ENCODE peak calls at places on chromosome 18, in eight cellular contexts. H, B, E, C, X, T, V and Q are unnamed samples.

GRCh38 chr18:7303751-7304370 is 73.0 kb downstream of the LRRC30 start:
- DNase-seq in H (no peak), B (no peak), E (no peak), C (no peak), X (no peak), T (no peak), V (no peak), Q (no peak)

GRCh38 chr18:76564117-76564516 is 69.1 kb upstream of the ZNF516 start:
- DNase-seq in H (no peak), B (no peak), E (no peak), C (no peak), X (no peak), T (no peak), V (peak), Q (no peak)

GRCh38 chr18:68847219-68847860 is 49.5 kb downstream of the CCDC102B start:
- DNase-seq in H (no peak), B (peak), E (no peak), C (no peak), X (no peak), T (no peak), V (peak), Q (no peak)

GRCh38 chr18:22093731-22094374 is 75.5 kb upstream of the GATA6 start:
- DNase-seq in H (no peak), B (no peak), E (no peak), C (no peak), X (no peak), T (no peak), V (no peak), Q (no peak)

GRCh38 chr18:23356915-23357421 is 96.1 kb upstream of the RIOK3 start:
- DNase-seq in H (no peak), B (peak), E (no peak), C (no peak), X (no peak), T (no peak), V (no peak), Q (no peak)

GRCh38 chr18:53458266-53458665 is 766.2 kb downstream of the MBD2 start:
- DNase-seq in H (no peak), B (no peak), E (no peak), C (no peak), X (no peak), T (no peak), V (no peak), Q (no peak)

GRCh38 chr18:62379051-62379450 is 53.9 kb downstream of the TNFRSF11A start:
- DNase-seq in H (no peak), B (no peak), E (no peak), C (no peak), X (no peak), T (no peak), V (peak), Q (no peak)

GRCh38 chr18:6342990-6343389 is 71.7 kb downstream of the L3MBTL4 start:
- DNase-seq in H (no peak), B (no peak), E (no peak), C (no peak), X (no peak), T (no peak), V (no peak), Q (no peak)

GRCh38 chr18:12750076-12750707 is 47.4 kb downstream of the PSMG2 start:
- DNase-seq in H (no peak), B (no peak), E (no peak), C (no peak), X (peak), T (no peak), V (peak), Q (peak)

GRCh38 chr18:58209326-58209725 is 165.3 kb downstream of the NEDD4L start:
- DNase-seq in H (no peak), B (no peak), E (no peak), C (no peak), X (no peak), T (no peak), V (peak), Q (no peak)

GRCh38 chr18:55268146-55268545 is 308.9 kb upstream of the CCDC68 start:
- DNase-seq in H (no peak), B (peak), E (no peak), C (peak), X (no peak), T (no peak), V (no peak), Q (peak)

GRCh38 chr18:69774831-69775230 is 172.8 kb downstream of the CD226 start:
- DNase-seq in H (no peak), B (no peak), E (no peak), C (no peak), X (no peak), T (no peak), V (peak), Q (no peak)

GRCh38 chr18:69795785-69796184 is 151.9 kb downstream of the CD226 start:
- DNase-seq in H (peak), B (no peak), E (no peak), C (no peak), X (no peak), T (no peak), V (peak), Q (no peak)

GRCh38 chr18:25350561-25351201 is 1.3 kb downstream of the ZNF521 start:
- DNase-seq in H (peak), B (peak), E (peak), C (peak), X (no peak), T (no peak), V (peak), Q (peak)

GRCh38 chr18:48946329-48946835 is 4.4 kb downstream of the SMAD7 start:
- DNase-seq in H (no peak), B (peak), E (no peak), C (no peak), X (no peak), T (no peak), V (peak), Q (no peak)

GRCh38 chr18:80009661-80010550 is 21.5 kb upstream of the TXNL4A start:
- DNase-seq in H (no peak), B (peak), E (peak), C (no peak), X (no peak), T (no peak), V (peak), Q (no peak)

GRCh38 chr18:49028801-49029506 is 78.2 kb upstream of the SMAD7 start:
- DNase-seq in H (no peak), B (no peak), E (no peak), C (no peak), X (no peak), T (no peak), V (no peak), Q (no peak)

GRCh38 chr18:72847134-72847533 is 20.7 kb downstream of the NETO1 start:
- DNase-seq in H (no peak), B (no peak), E (no peak), C (no peak), X (no peak), T (no peak), V (no peak), Q (no peak)

GRCh38 chr18:24534737-24535136 is 74.3 kb downstream of the HRH4 start:
- DNase-seq in H (no peak), B (no peak), E (no peak), C (no peak), X (no peak), T (no peak), V (no peak), Q (no peak)

GRCh38 chr18:48563027-48563426 is 24.2 kb downstream of the CTIF start:
- DNase-seq in H (no peak), B (peak), E (no peak), C (no peak), X (no peak), T (no peak), V (peak), Q (no peak)

GRCh38 chr18:36394486-36394885 is 97.0 kb downstream of the FHOD3 start:
- DNase-seq in H (no peak), B (no peak), E (no peak), C (no peak), X (no peak), T (no peak), V (no peak), Q (no peak)

GRCh38 chr18:55415258-55415871 is 172.6 kb downstream of the TCF4 start:
- DNase-seq in H (peak), B (peak), E (peak), C (peak), X (peak), T (peak), V (peak), Q (peak)

GRCh38 chr18:45962461-45962860 is 4.7 kb downstream of the EPG5 start:
- DNase-seq in H (no peak), B (peak), E (no peak), C (no peak), X (no peak), T (no peak), V (peak), Q (no peak)

GRCh38 chr18:47969851-47970250 is 39.4 kb upstream of the SMAD2 start:
- DNase-seq in H (no peak), B (no peak), E (no peak), C (no peak), X (no peak), T (no peak), V (peak), Q (no peak)

GRCh38 chr18:11366410-11366809 is 217.0 kb upstream of the PIEZO2 start:
- DNase-seq in H (no peak), B (no peak), E (no peak), C (no peak), X (no peak), T (no peak), V (peak), Q (no peak)

GRCh38 chr18:26134110-26134509 is 441 bp downstream of the PSMA8 start:
- DNase-seq in H (no peak), B (no peak), E (no peak), C (no peak), X (no peak), T (no peak), V (no peak), Q (no peak)

GRCh38 chr18:34697891-34698290 is 12.2 kb upstream of the DTNA start:
- DNase-seq in H (no peak), B (peak), E (no peak), C (no peak), X (no peak), T (no peak), V (no peak), Q (no peak)

GRCh38 chr18:50377061-50377798 is 2.4 kb downstream of the SKA1 start:
- DNase-seq in H (no peak), B (no peak), E (no peak), C (no peak), X (no peak), T (no peak), V (peak), Q (no peak)

GRCh38 chr18:34867520-34867919 is 157.4 kb downstream of the DTNA start:
- DNase-seq in H (no peak), B (peak), E (no peak), C (no peak), X (no peak), T (no peak), V (peak), Q (no peak)

GRCh38 chr18:37565138-37565984 is at the start of gene CELF4:
- DNase-seq in H (no peak), B (peak), E (no peak), C (peak), X (no peak), T (no peak), V (no peak), Q (peak)

GRCh38 chr18:40234217-40234616 is 1720.8 kb upstream of the PIK3C3 start:
- DNase-seq in H (no peak), B (no peak), E (no peak), C (no peak), X (no peak), T (no peak), V (no peak), Q (no peak)